ENCODE peak calls at places on chromosomes 2 and 18, in nine cellular contexts. One of them, this sample, is unnamed.
A peak's percentile ranks its signal among the peaks of the same experiment; 100 is the strongest.

GRCh38 chr2:54879037-54879436 is 155.6 kb downstream of the EML6 start:
- DNase-seq in GM12865: no peak
- DNase-seq in endothelial cell: no peak
- DNase-seq in IMR-90: no peak
- DNase-seq in prostate gland: no peak
- DNase-seq in Calu3: no peak
- DNase-seq in astrocyte of the spinal cord: no peak
- DNase-seq in uterus: no peak
- DNase-seq in omental fat pad: no peak
- DNase-seq in this sample: no peak

GRCh38 chr2:54054271-54054670 is 61.1 kb upstream of the ACYP2 start:
- DNase-seq in IMR-90: no peak
- DNase-seq in astrocyte of the spinal cord: no peak
- DNase-seq in omental fat pad: no peak
- DNase-seq in endothelial cell: no peak
- DNase-seq in uterus: no peak
- DNase-seq in GM12865: peak; percentile 75
- DNase-seq in Calu3: no peak
- DNase-seq in prostate gland: no peak
- DNase-seq in this sample: no peak

GRCh38 chr2:99066075-99066557 is 75.4 kb upstream of the C2orf15 start:
- DNase-seq in Calu3: peak; percentile 32
- DNase-seq in prostate gland: no peak
- DNase-seq in omental fat pad: no peak
- DNase-seq in GM12865: peak; percentile 70
- DNase-seq in astrocyte of the spinal cord: peak; percentile 48
- DNase-seq in IMR-90: peak; percentile 38
- DNase-seq in uterus: no peak
- DNase-seq in endothelial cell: peak; percentile 13
- DNase-seq in this sample: no peak

GRCh38 chr2:180017764-180018163 is 10.7 kb upstream of the CWC22 start:
- DNase-seq in IMR-90: peak; percentile 26
- DNase-seq in uterus: peak; percentile 16
- DNase-seq in prostate gland: no peak
- DNase-seq in endothelial cell: no peak
- DNase-seq in Calu3: no peak
- DNase-seq in GM12865: no peak
- DNase-seq in astrocyte of the spinal cord: peak; percentile 60
- DNase-seq in omental fat pad: no peak
- DNase-seq in this sample: no peak

GRCh38 chr2:85975581-85975980 is 86.8 kb upstream of the ST3GAL5 start:
- DNase-seq in endothelial cell: no peak
- DNase-seq in prostate gland: no peak
- DNase-seq in omental fat pad: no peak
- DNase-seq in IMR-90: no peak
- DNase-seq in astrocyte of the spinal cord: no peak
- DNase-seq in Calu3: no peak
- DNase-seq in uterus: no peak
- DNase-seq in GM12865: no peak
- DNase-seq in this sample: no peak

GRCh38 chr18:49250819-49251388 is 209.5 kb downstream of the DYM start:
- DNase-seq in astrocyte of the spinal cord: peak; percentile 36
- DNase-seq in endothelial cell: no peak
- DNase-seq in IMR-90: peak; percentile 47
- DNase-seq in Calu3: peak; percentile 4
- DNase-seq in omental fat pad: no peak
- DNase-seq in GM12865: peak; percentile 18
- DNase-seq in uterus: no peak
- DNase-seq in prostate gland: no peak
- DNase-seq in this sample: no peak

GRCh38 chr2:98004613-98005012 is 8.9 kb upstream of the TMEM131 start:
- DNase-seq in IMR-90: no peak
- DNase-seq in Calu3: no peak
- DNase-seq in endothelial cell: no peak
- DNase-seq in GM12865: no peak
- DNase-seq in uterus: no peak
- DNase-seq in prostate gland: no peak
- DNase-seq in omental fat pad: no peak
- DNase-seq in astrocyte of the spinal cord: no peak
- DNase-seq in this sample: no peak

GRCh38 chr2:72893594-72894319 is 6.5 kb downstream of the SPR start:
- DNase-seq in Calu3: peak; percentile 77
- DNase-seq in IMR-90: peak; percentile 73
- DNase-seq in astrocyte of the spinal cord: peak; percentile 66
- DNase-seq in uterus: peak; percentile 28
- DNase-seq in omental fat pad: no peak
- DNase-seq in prostate gland: no peak
- DNase-seq in endothelial cell: peak; percentile 84
- DNase-seq in GM12865: peak; percentile 83
- DNase-seq in this sample: no peak

GRCh38 chr2:14626873-14627272 is 5.6 kb upstream of the LRATD1 start:
- DNase-seq in IMR-90: no peak
- DNase-seq in uterus: no peak
- DNase-seq in GM12865: no peak
- DNase-seq in Calu3: peak; percentile 26
- DNase-seq in astrocyte of the spinal cord: no peak
- DNase-seq in endothelial cell: no peak
- DNase-seq in omental fat pad: no peak
- DNase-seq in prostate gland: no peak
- DNase-seq in this sample: peak; percentile 54

GRCh38 chr2:175445276-175445675 is 263.8 kb upstream of the ATP5MC3 start:
- DNase-seq in prostate gland: no peak
- DNase-seq in endothelial cell: no peak
- DNase-seq in uterus: no peak
- DNase-seq in IMR-90: no peak
- DNase-seq in omental fat pad: no peak
- DNase-seq in GM12865: no peak
- DNase-seq in astrocyte of the spinal cord: no peak
- DNase-seq in Calu3: no peak
- DNase-seq in this sample: no peak

GRCh38 chr2:240435457-240435954 is at the start of gene GPC1:
- DNase-seq in prostate gland: peak; percentile 72
- DNase-seq in Calu3: peak; percentile 77
- DNase-seq in endothelial cell: peak; percentile 51
- DNase-seq in GM12865: peak; percentile 72
- DNase-seq in uterus: peak; percentile 73
- DNase-seq in astrocyte of the spinal cord: peak; percentile 78
- DNase-seq in omental fat pad: no peak
- DNase-seq in IMR-90: peak; percentile 76
- DNase-seq in this sample: peak; percentile 71

DNA sequence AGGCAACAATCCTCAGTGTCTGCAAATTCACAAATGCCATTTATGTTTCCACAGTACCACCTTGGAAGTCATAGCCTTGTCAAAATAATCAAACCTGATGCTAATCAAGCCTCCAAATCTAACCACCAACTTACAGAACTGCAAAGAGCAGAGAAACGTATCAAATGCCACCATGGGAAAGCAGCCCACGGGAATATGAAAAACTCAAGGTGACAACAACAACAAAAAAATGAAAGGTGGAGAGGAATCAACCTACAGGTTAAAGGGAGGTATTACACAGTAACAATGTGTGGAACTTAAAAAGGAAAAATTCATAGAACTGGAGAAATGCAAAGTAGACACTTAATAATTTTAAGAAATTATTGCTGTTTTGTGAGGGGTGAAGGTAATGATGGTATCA is 46.7 kb downstream of the CD226 start:
- DNase-seq in endothelial cell: no peak
- DNase-seq in uterus: no peak
- DNase-seq in omental fat pad: no peak
- DNase-seq in IMR-90: no peak
- DNase-seq in prostate gland: no peak
- DNase-seq in Calu3: no peak
- DNase-seq in astrocyte of the spinal cord: no peak
- DNase-seq in GM12865: no peak
- DNase-seq in this sample: no peak
- TF ChIP-seq CTCF in endothelial cell: peak; percentile 45
- TF ChIP-seq CTCF in uterus: no peak
- TF ChIP-seq CTCF in omental fat pad: no peak
- TF ChIP-seq CTCF in IMR-90: no peak
- TF ChIP-seq CTCF in prostate gland: no peak
- TF ChIP-seq CTCF in Calu3: no peak
- TF ChIP-seq CTCF in astrocyte of the spinal cord: no peak
- TF ChIP-seq CTCF in GM12865: no peak
- TF ChIP-seq CTCF in this sample: no peak

GRCh38 chr2:64829522-64829921 is 159.7 kb upstream of the SLC1A4 start:
- DNase-seq in IMR-90: no peak
- DNase-seq in omental fat pad: no peak
- DNase-seq in endothelial cell: no peak
- DNase-seq in prostate gland: no peak
- DNase-seq in astrocyte of the spinal cord: no peak
- DNase-seq in uterus: no peak
- DNase-seq in Calu3: no peak
- DNase-seq in GM12865: no peak
- DNase-seq in this sample: no peak

GRCh38 chr2:64832926-64833325 is 156.3 kb upstream of the SLC1A4 start:
- DNase-seq in uterus: no peak
- DNase-seq in GM12865: no peak
- DNase-seq in omental fat pad: no peak
- DNase-seq in astrocyte of the spinal cord: no peak
- DNase-seq in Calu3: no peak
- DNase-seq in prostate gland: no peak
- DNase-seq in IMR-90: peak; percentile 14
- DNase-seq in endothelial cell: no peak
- DNase-seq in this sample: no peak

GRCh38 chr2:64831134-64831976 is 157.8 kb upstream of the SLC1A4 start:
- DNase-seq in endothelial cell: peak; percentile 76
- DNase-seq in GM12865: peak; percentile 92
- DNase-seq in uterus: peak; percentile 54
- DNase-seq in Calu3: peak; percentile 99
- DNase-seq in prostate gland: peak; percentile 36
- DNase-seq in astrocyte of the spinal cord: peak; percentile 90
- DNase-seq in IMR-90: peak; percentile 89
- DNase-seq in omental fat pad: peak; percentile 87
- DNase-seq in this sample: peak; percentile 92

GRCh38 chr2:64836566-64836965 is 152.6 kb upstream of the SLC1A4 start:
- DNase-seq in uterus: no peak
- DNase-seq in astrocyte of the spinal cord: no peak
- DNase-seq in prostate gland: no peak
- DNase-seq in omental fat pad: no peak
- DNase-seq in Calu3: no peak
- DNase-seq in endothelial cell: no peak
- DNase-seq in GM12865: no peak
- DNase-seq in IMR-90: no peak
- DNase-seq in this sample: no peak

DNA sequence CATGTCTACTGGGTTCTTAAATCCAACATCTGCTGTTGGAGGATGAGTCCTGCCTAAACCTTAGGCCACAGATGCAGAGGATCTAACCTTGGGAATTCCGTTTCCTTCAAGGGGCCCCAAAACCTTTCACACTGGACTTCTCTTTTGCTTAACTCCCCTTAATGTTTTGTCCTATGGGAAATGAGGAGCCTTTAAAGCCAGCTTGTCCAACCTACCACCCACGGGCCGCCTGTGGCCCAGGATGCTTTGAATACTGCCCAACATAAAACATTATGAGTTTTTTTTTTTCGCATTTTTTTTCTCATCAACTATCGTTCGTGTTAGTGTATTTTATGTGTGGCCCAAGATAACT is 157.2 kb upstream of the SLC1A4 start:
- DNase-seq in Calu3: no peak
- DNase-seq in uterus: no peak
- DNase-seq in omental fat pad: no peak
- DNase-seq in GM12865: no peak
- DNase-seq in endothelial cell: no peak
- DNase-seq in prostate gland: no peak
- DNase-seq in astrocyte of the spinal cord: no peak
- DNase-seq in IMR-90: no peak
- DNase-seq in this sample: no peak
- TF ChIP-seq CTCF in Calu3: no peak
- TF ChIP-seq CTCF in uterus: no peak
- TF ChIP-seq CTCF in omental fat pad: no peak
- TF ChIP-seq CTCF in GM12865: no peak
- TF ChIP-seq CTCF in endothelial cell: no peak
- TF ChIP-seq CTCF in prostate gland: no peak
- TF ChIP-seq CTCF in astrocyte of the spinal cord: no peak
- TF ChIP-seq CTCF in IMR-90: no peak
- TF ChIP-seq CTCF in this sample: no peak

DNA sequence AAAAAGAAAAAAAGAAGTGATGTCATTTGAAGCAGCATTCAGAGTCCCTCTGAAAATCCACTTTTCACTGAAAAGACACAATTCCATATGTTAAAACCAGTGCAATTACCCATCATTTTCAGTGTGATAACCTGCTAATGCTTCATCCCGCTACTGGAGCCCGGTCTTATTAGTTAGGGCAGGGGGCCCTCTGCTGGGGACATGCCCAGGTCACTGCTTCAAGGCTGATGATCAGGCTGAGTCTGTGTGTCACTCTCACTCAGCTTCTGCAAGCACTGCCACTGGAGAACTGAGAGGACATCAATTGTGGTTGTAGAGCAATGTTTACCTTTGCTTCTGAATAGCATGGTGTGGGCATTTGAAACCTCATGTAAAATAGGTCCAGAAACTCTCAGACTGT is 49.1 kb upstream of the NXPH2 start:
- DNase-seq in endothelial cell: peak; percentile 74
- DNase-seq in Calu3: peak; percentile 73
- DNase-seq in uterus: no peak
- DNase-seq in omental fat pad: no peak
- DNase-seq in GM12865: peak; percentile 58
- DNase-seq in IMR-90: peak; percentile 4
- DNase-seq in astrocyte of the spinal cord: peak; percentile 20
- DNase-seq in prostate gland: peak; percentile 32
- DNase-seq in this sample: no peak
- TF ChIP-seq CTCF in endothelial cell: peak; percentile 33
- TF ChIP-seq CTCF in Calu3: peak; percentile 65
- TF ChIP-seq CTCF in uterus: no peak
- TF ChIP-seq CTCF in omental fat pad: no peak
- TF ChIP-seq CTCF in GM12865: peak; percentile 37
- TF ChIP-seq CTCF in IMR-90: peak; percentile 21
- TF ChIP-seq CTCF in astrocyte of the spinal cord: peak; percentile 38
- TF ChIP-seq CTCF in prostate gland: no peak
- TF ChIP-seq CTCF in this sample: no peak

GRCh38 chr2:203671876-203672275 is 34.6 kb upstream of the CD28 start:
- DNase-seq in Calu3: no peak
- DNase-seq in omental fat pad: no peak
- DNase-seq in GM12865: no peak
- DNase-seq in uterus: no peak
- DNase-seq in endothelial cell: no peak
- DNase-seq in IMR-90: no peak
- DNase-seq in prostate gland: no peak
- DNase-seq in astrocyte of the spinal cord: no peak
- DNase-seq in this sample: no peak

GRCh38 chr2:203672856-203673255 is 33.6 kb upstream of the CD28 start:
- DNase-seq in omental fat pad: no peak
- DNase-seq in IMR-90: no peak
- DNase-seq in prostate gland: no peak
- DNase-seq in GM12865: no peak
- DNase-seq in uterus: no peak
- DNase-seq in astrocyte of the spinal cord: peak; percentile 39
- DNase-seq in Calu3: no peak
- DNase-seq in endothelial cell: no peak
- DNase-seq in this sample: no peak

GRCh38 chr2:203669820-203670219 is 36.6 kb upstream of the CD28 start:
- DNase-seq in GM12865: no peak
- DNase-seq in prostate gland: no peak
- DNase-seq in endothelial cell: no peak
- DNase-seq in uterus: no peak
- DNase-seq in IMR-90: peak; percentile 84
- DNase-seq in astrocyte of the spinal cord: peak; percentile 50
- DNase-seq in omental fat pad: no peak
- DNase-seq in Calu3: no peak
- DNase-seq in this sample: no peak

GRCh38 chr2:203673933-203674332 is 32.5 kb upstream of the CD28 start:
- DNase-seq in astrocyte of the spinal cord: peak; percentile 43
- DNase-seq in GM12865: peak; percentile 90
- DNase-seq in uterus: no peak
- DNase-seq in omental fat pad: no peak
- DNase-seq in IMR-90: no peak
- DNase-seq in endothelial cell: no peak
- DNase-seq in Calu3: no peak
- DNase-seq in prostate gland: no peak
- DNase-seq in this sample: no peak

GRCh38 chr2:203670939-203671338 is 35.5 kb upstream of the CD28 start:
- DNase-seq in Calu3: no peak
- DNase-seq in omental fat pad: no peak
- DNase-seq in GM12865: no peak
- DNase-seq in IMR-90: peak; percentile 53
- DNase-seq in astrocyte of the spinal cord: no peak
- DNase-seq in uterus: no peak
- DNase-seq in endothelial cell: no peak
- DNase-seq in prostate gland: no peak
- DNase-seq in this sample: no peak
- TF ChIP-seq CTCF in Calu3: no peak
- TF ChIP-seq CTCF in omental fat pad: no peak
- TF ChIP-seq CTCF in GM12865: no peak
- TF ChIP-seq CTCF in IMR-90: no peak
- TF ChIP-seq CTCF in astrocyte of the spinal cord: no peak
- TF ChIP-seq CTCF in uterus: no peak
- TF ChIP-seq CTCF in endothelial cell: no peak
- TF ChIP-seq CTCF in prostate gland: no peak
- TF ChIP-seq CTCF in this sample: no peak

This sample was measured in colonic mucosa.